ENCODE peak calls at places on chromosomes 3 and 15, in seven cellular contexts. T, G, D, E, F, L and R are unnamed samples. For H3K4me1, the result is how much of the 10 kb centered on the place peaks cover.

GRCh38 chr3:38005076-38006020 is 14.8 kb downstream of the VILL start:
- DNase-seq in D (peak), E (no peak), G (no peak), F (no peak), T (no peak), L (no peak), R (peak)

GRCh38 chr3:101809178-101810022 is 30.4 kb downstream of the NXPE3 start:
- DNase-seq in D (peak), G (no peak), E (no peak), L (no peak), F (no peak), T (no peak), R (no peak)

GRCh38 chr3:6524479-6524878 is 336.4 kb upstream of the GRM7 start:
- DNase-seq in E (no peak), T (no peak), G (no peak), L (no peak), D (no peak), F (no peak), R (no peak)

GRCh38 chr15:49215768-49216739 is 46.0 kb downstream of the GALK2 start:
- DNase-seq in D (peak), L (no peak), F (peak), E (no peak), G (no peak), T (no peak), R (no peak)

GRCh38 chr15:74950078-74951000 is 6.2 kb downstream of the RPP25 start:
- DNase-seq in G (peak), T (peak), D (peak), E (no peak), F (peak), L (no peak), R (peak)

GRCh38 chr15:52078197-52078875 is 34.2 kb downstream of the BCL2L10 start:
- DNase-seq in F (no peak), T (no peak), G (no peak), E (no peak), L (no peak), D (no peak), R (no peak)

GRCh38 chr3:150421799-150422548 is 13.9 kb downstream of the TSC22D2 start:
- DNase-seq in G (no peak), L (no peak), T (no peak), D (no peak), E (no peak), F (no peak), R (no peak)

GRCh38 chr3:134699721-134700120 is 48.9 kb upstream of the KY start:
- DNase-seq in E (no peak), T (no peak), L (no peak), D (no peak), F (no peak), G (no peak), R (no peak)

GRCh38 chr3:158711886-158712285 is 20.4 kb downstream of the RARRES1 start:
- DNase-seq in G (no peak), F (no peak), L (no peak), T (no peak), D (no peak), E (no peak), R (no peak)

GRCh38 chr3:73727117-73727802 is 102.5 kb upstream of the PDZRN3 start:
- DNase-seq in D (no peak), G (no peak), E (no peak), T (peak), L (no peak), F (no peak), R (no peak)

GRCh38 chr3:184186184-184186901 is at the start of gene ABCF3:
- DNase-seq in F (no peak), G (no peak), T (peak), E (no peak), L (no peak), D (peak), R (no peak)

GRCh38 chr15:94829887-94830884 is 598.8 kb downstream of the MCTP2 start:
- DNase-seq in T (no peak), D (no peak), F (no peak), G (no peak), E (no peak), L (no peak), R (no peak)

GRCh38 chr3:57078366-57079220 is 18.1 kb downstream of the SPATA12 start:
- DNase-seq in L (no peak), G (peak), F (no peak), D (peak), T (peak), E (no peak), R (peak)

DNA sequence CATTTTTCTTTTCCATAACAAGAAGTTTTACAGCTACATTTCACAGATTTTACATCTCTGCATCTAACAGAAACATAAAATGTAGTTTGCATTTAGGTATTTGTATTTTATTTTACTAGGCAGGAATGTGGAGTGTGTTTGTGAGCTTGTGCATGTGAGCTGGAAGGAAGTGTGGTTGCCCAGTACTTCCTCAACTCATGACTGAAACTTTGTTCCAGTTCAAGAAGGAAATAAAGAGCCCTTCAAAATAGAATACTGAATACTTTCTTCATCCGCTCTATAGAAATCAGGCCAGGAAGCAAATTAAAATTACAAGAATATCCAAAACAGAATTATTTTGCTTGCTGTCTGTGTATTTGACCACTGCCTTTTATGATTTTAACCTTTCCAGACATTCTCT is 81.3 kb downstream of the CHL1 start:
- DNase-seq in D (no peak), F (no peak), T (no peak), G (no peak), L (no peak), E (no peak), R (no peak)
- H3K27ac ChIP-seq in D (no peak), F (peak), T (no peak), G (no peak), L (no peak), E (no peak), R (peak)

GRCh38 chr3:121545564-121546455 is at the start of gene POLQ:
- DNase-seq in F (peak), T (peak), E (peak), D (peak), G (peak), L (peak), R (peak)
- TF ChIP-seq POLR2A in F (peak), T (no peak), E (peak), D (peak), G (no peak), L (no peak), R (no peak)

DNA sequence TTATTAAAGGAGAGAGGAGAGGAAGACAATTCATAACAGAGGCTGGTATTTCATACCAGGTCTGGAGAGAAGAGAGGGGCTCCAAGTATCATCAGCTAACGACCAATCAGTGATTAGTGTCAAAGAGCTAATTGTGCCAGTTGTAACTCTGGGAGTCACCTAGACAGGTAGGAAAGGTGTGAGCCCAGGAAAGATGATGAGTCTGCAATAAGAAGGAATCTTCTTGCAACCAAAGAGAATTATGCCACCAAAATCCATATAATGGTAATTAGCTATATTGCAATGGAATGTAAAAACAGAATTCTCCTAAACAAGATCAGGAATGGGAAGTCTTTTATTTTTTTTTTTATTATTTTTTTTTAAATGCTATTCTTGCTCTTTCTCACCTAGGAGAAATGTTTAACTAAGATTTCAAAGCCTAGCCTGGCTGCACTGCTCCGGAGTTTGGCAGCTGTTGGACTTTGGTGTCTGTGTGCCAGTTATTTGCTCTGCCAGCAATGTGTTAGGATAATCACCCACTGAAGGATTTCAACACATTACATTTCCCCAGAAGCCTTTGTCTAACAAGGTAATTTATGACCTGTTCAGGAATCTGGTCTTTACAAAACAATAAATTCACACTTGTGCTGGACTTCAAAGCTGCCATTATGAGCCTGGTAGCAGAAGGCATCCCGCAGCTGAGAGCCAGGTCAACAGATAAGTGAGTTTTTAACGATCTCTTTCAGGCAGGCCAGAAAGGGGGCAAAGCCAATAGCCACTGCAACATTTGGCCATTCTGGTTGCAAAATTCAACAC is 89.4 kb downstream of the FOXB1 start:
- DNase-seq in G (no peak), F (no peak), T (no peak), D (peak), E (no peak), L (no peak), R (no peak)
- H3K4me1 ChIP-seq in G (under half), F (under half), T (under half), D (under half), E (under half), L (under half), R (under half)

DNA sequence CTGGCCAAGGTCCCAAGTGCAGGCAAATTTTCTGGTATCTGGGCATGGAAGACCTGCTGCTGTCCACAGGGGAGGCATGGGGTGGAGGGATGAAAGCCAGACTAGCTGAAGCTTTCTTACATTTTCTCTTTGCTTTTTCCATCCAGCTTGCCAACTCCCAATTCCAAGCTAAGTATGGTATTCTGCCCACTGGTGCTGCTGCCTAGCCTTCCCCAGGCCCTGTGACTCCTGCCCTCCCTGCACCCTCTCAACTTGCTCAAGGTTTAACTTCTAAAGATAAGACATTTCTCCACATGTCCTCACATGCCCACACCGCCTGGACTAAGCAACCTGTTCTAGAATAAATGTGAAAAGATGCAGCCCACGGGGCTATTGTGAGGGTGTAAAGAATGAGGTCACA is 59.5 kb upstream of the HACD2 start:
- DNase-seq in T (peak), L (no peak), D (no peak), F (no peak), E (no peak), G (no peak), R (no peak)
- H3K27ac ChIP-seq in T (peak), L (peak), D (peak), F (no peak), E (no peak), G (no peak), R (no peak)

GRCh38 chr3:108223928-108224327 is 1.7 kb upstream of the IFT57 start:
- DNase-seq in E (no peak), G (no peak), D (no peak), T (no peak), L (no peak), F (no peak), R (no peak)

GRCh38 chr3:108221403-108221802 is 821 bp downstream of the IFT57 start:
- DNase-seq in G (no peak), T (no peak), L (no peak), F (no peak), D (no peak), E (no peak), R (no peak)

GRCh38 chr3:108222813-108223307 is 636 bp upstream of the IFT57 start:
- DNase-seq in D (no peak), L (no peak), E (no peak), G (no peak), F (no peak), T (no peak), R (no peak)

GRCh38 chr3:108219336-108219735 is 2.9 kb downstream of the IFT57 start:
- DNase-seq in L (no peak), T (no peak), E (no peak), D (no peak), G (no peak), F (no peak), R (no peak)

DNA sequence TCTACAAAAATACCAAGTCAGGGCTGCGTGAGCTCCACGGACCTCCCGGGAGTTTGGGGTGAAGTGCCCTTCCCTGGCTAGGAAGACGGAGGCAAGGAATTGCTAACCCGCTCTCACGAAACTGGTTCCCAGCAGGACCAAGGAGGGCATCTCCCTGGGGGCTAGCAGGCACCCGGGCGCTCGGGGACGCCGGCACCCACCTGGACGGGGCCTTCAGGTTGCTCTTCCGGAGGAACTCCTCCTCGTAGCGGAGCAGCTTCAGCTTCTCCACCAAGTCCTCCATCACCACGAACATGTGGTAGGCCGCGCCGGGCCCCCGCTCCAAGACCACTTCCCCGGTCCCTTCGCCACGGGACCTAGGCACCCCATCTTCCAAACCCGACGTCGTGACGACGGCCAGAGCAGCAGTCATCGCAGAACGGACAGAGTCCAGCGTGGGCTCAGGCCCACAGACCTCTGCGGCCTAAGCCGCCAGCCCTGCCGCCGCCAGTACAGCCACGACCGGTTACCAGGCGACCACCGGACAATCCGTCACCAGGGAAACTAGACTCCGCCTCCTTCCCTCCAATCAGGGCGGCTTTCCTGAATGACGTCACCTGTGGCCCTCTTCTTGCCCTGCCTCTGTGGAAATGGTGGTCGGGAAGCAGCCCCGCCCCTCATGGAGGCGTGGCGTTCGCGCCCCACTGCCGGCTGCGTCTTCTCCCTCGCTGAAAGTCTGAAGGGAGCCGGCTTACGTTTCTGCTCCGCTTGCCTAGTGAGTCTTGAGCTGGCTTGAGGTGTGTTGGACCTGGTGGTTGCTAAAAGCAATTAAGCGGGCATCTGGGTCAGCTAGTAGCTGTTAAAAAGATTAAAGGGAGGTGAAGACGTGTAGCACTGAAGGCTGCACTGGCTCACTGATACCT is at the start of gene IFT57:
- DNase-seq in F (peak), D (peak), G (peak), L (peak), T (peak), E (peak), R (peak)
- TF ChIP-seq POLR2A in F (peak), D (peak), G (peak), L (no peak), T (peak), E (no peak), R (no peak)

DNA sequence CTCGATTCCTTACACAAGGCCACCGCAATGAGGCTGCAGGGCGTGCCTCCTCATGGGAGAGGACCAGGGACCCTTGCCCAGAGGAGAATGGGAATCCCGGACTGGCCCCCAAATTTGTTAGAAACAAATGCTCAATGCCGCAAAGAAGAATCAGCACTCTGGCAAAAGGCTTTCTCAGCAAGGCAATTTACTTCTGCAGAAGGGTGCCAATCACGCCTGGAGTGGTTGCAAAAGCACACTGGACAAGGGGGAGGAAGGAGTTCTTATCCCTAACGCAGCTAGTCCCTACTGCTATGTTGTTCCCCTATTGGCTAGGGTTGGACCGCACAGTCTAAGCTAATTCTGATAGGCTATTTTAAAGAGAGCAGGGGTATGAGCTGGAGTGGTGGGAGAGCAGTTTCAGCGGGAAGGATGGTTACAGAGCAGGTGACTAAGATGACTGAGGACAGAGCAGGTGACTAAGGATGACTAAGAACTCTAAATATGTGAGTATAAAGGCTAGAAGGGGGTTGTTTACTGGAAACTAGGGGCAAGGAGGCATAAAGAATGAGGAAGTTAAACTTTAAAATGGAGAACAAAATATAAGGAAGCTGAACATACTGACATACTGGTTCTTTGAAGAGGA is 48.5 kb downstream of the KATNBL1 start:
- DNase-seq in G (no peak), F (no peak), L (no peak), T (no peak), D (no peak), E (no peak), R (no peak)
- H3K4me1 ChIP-seq in G (under half), F (under half), L (under half), T (under half), D (under half), E (under half), R (under half)